ENCODE peak calls at places on chromosomes 4 and X, in five cellular contexts. L, T, A, S and W are unnamed samples.

GRCh38 chr4:75429208-75429607 is 85.0 kb downstream of the RCHY1 start:
- DNase-seq in L (no peak), T (no peak), A (no peak), S (no peak), W (no peak)

GRCh38 chr4:9940041-9940440 is 81.3 kb downstream of the SLC2A9 start:
- DNase-seq in L (no peak), T (no peak), A (no peak), S (no peak), W (no peak)

GRCh38 chrX:63426519-63426918 is 75.4 kb upstream of the SPIN4 start:
- DNase-seq in L (no peak), T (no peak), A (no peak), S (no peak), W (no peak)

GRCh38 chrX:16516473-16516872 is 133.5 kb upstream of the S100G start:
- DNase-seq in L (no peak), T (no peak), A (no peak), S (no peak), W (no peak)

GRCh38 chr4:137530176-137530575 is 2.1 kb downstream of the PCDH18 start:
- DNase-seq in L (no peak), T (no peak), A (no peak), S (no peak), W (no peak)

GRCh38 chr4:81405900-81406401 is 65.8 kb downstream of the RASGEF1B start:
- DNase-seq in L (peak; percentile 77), T (peak; percentile 60), A (peak; percentile 68), S (peak; percentile 89), W (peak; percentile 41)

GRCh38 chrX:49039598-49040375 is 3.4 kb downstream of the TFE3 start:
- DNase-seq in L (peak; percentile 59), T (peak; percentile 96), A (peak; percentile 89), S (peak; percentile 92), W (peak; percentile 81)

GRCh38 chrX:45748443-45748842 is 547.8 kb upstream of the DIPK2B start:
- DNase-seq in L (no peak), T (no peak), A (no peak), S (no peak), W (no peak)

GRCh38 chrX:116873678-116874077 is 410.9 kb upstream of the CT83 start:
- DNase-seq in L (no peak), T (no peak), A (no peak), S (no peak), W (no peak)

GRCh38 chr4:53039741-53040458 is 177.8 kb downstream of the RASL11B start:
- DNase-seq in L (no peak), T (no peak), A (peak; percentile 57), S (no peak), W (no peak)

GRCh38 chrX:9312922-9313867 is 151.7 kb upstream of the TBL1X start:
- DNase-seq in L (peak; percentile 76), T (peak; percentile 82), A (peak; percentile 53), S (no peak), W (peak; percentile 63)

DNA sequence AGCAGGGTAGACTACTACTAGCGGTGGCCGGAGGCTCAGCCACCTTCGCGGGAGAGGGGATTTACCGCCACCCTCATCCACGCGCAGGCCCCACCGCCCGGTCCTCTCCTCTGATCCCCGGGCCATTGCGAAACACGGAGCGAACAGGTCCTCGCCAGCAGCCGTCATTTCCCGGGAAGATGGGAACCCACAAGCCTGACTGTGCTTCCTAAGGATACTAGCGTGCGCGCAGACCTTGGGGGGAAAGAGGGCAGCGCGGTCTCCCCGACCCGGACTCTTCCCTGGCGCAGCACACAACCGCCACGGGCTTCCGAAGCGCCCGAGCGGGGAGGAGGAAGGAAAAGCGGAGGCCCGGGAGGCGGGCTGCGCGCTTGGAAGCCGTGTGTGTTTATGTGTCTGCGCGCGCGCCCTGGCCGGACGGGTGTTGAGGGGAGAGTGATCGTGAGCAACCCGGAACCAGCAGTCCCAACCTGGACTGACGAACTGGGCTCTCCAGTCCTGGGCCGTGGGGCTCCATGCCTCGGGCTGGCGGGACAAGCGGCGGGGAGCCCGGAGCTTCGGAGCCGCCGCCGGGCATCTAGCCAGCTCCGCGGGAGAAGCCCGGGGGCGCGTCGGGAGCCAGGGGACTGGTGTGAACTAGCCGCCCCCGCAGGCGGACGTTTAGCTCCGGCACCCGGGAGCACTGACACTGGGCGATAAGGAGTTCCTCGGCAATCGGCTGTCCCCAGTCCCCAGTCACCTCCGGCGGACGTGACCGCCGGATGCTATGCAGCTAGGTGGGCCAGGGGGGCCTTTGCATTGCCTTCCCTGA is 74.6 kb upstream of the BCOR start:
- DNase-seq in L (peak; percentile 58), T (peak; percentile 69), A (peak; percentile 90), S (peak; percentile 58), W (no peak)
- H3K4me1 ChIP-seq in L (peaks cover 56% of the 10 kb centered on the region), T (peaks cover 68% of the 10 kb centered on the region), A (peaks cover 83% of the 10 kb centered on the region), S (peaks cover 16% of the 10 kb centered on the region), W (peaks cover 54% of the 10 kb centered on the region)

GRCh38 chr4:158013858-158014257 is 159.0 kb downstream of the GASK1B start:
- DNase-seq in L (no peak), T (no peak), A (no peak), S (no peak), W (no peak)
- H3K4me1 ChIP-seq in L (no peaks in the 10 kb centered on the region), T (peaks cover 10% of the 10 kb centered on the region), A (no peaks in the 10 kb centered on the region), S (peaks cover 8% of the 10 kb centered on the region), W (no peaks in the 10 kb centered on the region)

DNA sequence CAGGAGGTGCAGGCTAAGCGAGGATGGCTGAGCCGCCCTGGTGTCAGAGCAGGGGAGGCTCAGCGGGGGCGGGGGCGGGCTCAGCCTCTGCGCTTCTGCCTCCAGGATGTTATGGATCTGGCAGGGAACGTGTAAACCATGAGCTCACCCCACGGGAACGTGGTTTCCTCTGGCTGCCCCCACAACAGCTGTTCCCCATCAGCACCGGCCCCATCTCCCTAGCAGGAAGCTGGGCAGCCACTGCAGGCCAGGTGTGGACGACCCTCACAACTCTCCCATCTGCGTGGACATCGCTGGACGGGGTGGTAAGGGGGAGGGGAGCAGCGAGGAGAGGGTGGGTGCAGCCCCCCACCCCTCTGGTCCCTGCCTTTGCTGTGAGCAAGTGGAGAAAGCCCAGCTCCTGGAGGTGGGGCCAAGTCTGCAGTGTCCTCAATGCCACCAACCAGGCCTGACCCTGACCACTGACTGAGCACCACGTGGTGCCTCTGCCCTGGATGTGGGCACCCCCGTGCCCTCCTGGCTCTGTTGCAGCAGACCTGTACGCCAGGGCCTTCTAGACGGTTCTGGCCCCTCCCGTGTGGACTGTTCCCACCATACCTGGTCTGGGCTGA is 28.1 kb upstream of the SPON2 start:
- DNase-seq in L (peak; percentile 30), T (peak; percentile 5), A (no peak), S (no peak), W (peak; percentile 82)
- H3K4me1 ChIP-seq in L (peaks cover 42% of the 10 kb centered on the region), T (no peaks in the 10 kb centered on the region), A (peaks cover 49% of the 10 kb centered on the region), S (no peaks in the 10 kb centered on the region), W (peaks cover 68% of the 10 kb centered on the region)

GRCh38 chr4:16198271-16198670 is 28.0 kb downstream of the TAPT1 start:
- DNase-seq in L (no peak), T (no peak), A (no peak), S (no peak), W (no peak)

GRCh38 chr4:16197842-16198241 is 28.4 kb downstream of the TAPT1 start:
- DNase-seq in L (no peak), T (no peak), A (no peak), S (no peak), W (no peak)

GRCh38 chr4:16196482-16197393 is 29.5 kb downstream of the TAPT1 start:
- DNase-seq in L (no peak), T (peak; percentile 15), A (no peak), S (peak; percentile 76), W (no peak)

GRCh38 chr4:16202598-16202997 is 23.7 kb downstream of the TAPT1 start:
- DNase-seq in L (no peak), T (no peak), A (no peak), S (no peak), W (no peak)

DNA sequence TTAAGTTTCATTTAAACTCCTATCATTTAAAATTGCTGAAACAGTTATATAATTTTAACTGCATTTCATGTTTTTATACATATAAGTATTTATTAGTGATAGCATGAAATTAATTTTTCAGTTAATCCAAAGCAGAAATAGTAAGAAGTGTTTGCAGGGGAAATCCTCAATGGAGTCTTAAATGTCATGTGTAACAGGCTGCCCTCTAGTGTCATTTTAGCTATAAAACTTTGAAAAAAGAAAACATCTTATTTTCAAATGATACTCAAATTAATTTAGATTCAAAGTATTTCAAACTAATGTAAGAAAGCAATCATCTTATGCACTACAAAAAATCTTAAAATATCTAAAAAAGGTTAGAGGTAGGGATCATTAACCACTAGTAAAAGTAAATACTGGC is 27.1 kb downstream of the TAPT1 start:
- DNase-seq in L (peak; percentile 37), T (no peak), A (no peak), S (peak; percentile 15), W (no peak)
- H3K4me1 ChIP-seq in L (no peaks in the 10 kb centered on the region), T (no peaks in the 10 kb centered on the region), A (no peaks in the 10 kb centered on the region), S (peaks cover 12% of the 10 kb centered on the region), W (no peaks in the 10 kb centered on the region)